ENCODE peak calls at places on chromosomes 12 and 14, in eight cellular contexts. Y, J, R, W, N, D, V and E are unnamed samples.

GRCh38 chr14:52977798-52978197 is 26.9 kb upstream of the FERMT2 start:
- DNase-seq in R (no peak), W (peak; percentile 13), J (no peak), D (no peak), Y (no peak), N (no peak), V (no peak), E (no peak)

GRCh38 chr14:56205906-56206305 is 87.7 kb downstream of the PELI2 start:
- DNase-seq in J (no peak), W (no peak), V (no peak), D (no peak), R (no peak), Y (no peak), N (no peak), E (no peak)

GRCh38 chr12:92445253-92446081 is 257.3 kb upstream of the PLEKHG7 start:
- DNase-seq in J (no peak), V (no peak), R (no peak), D (no peak), W (no peak), Y (no peak), N (no peak), E (peak; percentile 98)

GRCh38 chr12:79455314-79455713 is 235.4 kb downstream of the PAWR start:
- DNase-seq in V (no peak), N (no peak), Y (no peak), J (peak; percentile 22), W (peak; percentile 21), D (peak; percentile 23), R (no peak), E (no peak)

GRCh38 chr12:88035907-88036289 is 6.7 kb upstream of the C12orf50 start:
- DNase-seq in N (peak; percentile 4), J (no peak), R (no peak), D (no peak), V (no peak), W (no peak), Y (no peak), E (no peak)

GRCh38 chr12:108403952-108404351 is 64.8 kb upstream of the CMKLR1 start:
- DNase-seq in J (no peak), D (no peak), V (no peak), N (peak; percentile 57), Y (no peak), W (no peak), R (no peak), E (no peak)

GRCh38 chr12:93526786-93527428 is 45.6 kb upstream of the SOCS2 start:
- DNase-seq in Y (no peak), D (peak; percentile 98), J (peak; percentile 96), V (peak; percentile 86), W (peak; percentile 98), N (no peak), R (peak; percentile 61), E (no peak)

GRCh38 chr12:121295746-121296617 is 527 bp downstream of the CAMKK2 start:
- DNase-seq in V (peak; percentile 27), N (peak; percentile 44), Y (peak; percentile 65), J (no peak), W (no peak), D (no peak), R (no peak), E (peak; percentile 26)

GRCh38 chr12:57216014-57216891 is at the start of gene NXPH4:
- DNase-seq in J (no peak), R (no peak), N (peak; percentile 86), D (no peak), V (no peak), Y (peak; percentile 84), W (no peak), E (peak; percentile 69)

GRCh38 chr12:124665516-124665915 is 98.1 kb upstream of the NCOR2 start:
- DNase-seq in R (no peak), V (no peak), D (peak; percentile 59), Y (no peak), W (peak; percentile 72), N (no peak), J (peak; percentile 63), E (no peak)

GRCh38 chr14:77985235-77985634 is 184.9 kb upstream of the NRXN3 start:
- DNase-seq in J (no peak), Y (no peak), W (peak; percentile 91), R (no peak), V (no peak), D (peak; percentile 88), N (no peak), E (no peak)
- H3K4me2 ChIP-seq in J (no peak overlapping the region), Y (no peak overlapping the region), W (no peak overlapping the region), R (no peak overlapping the region), V (no peak overlapping the region), D (peak overlapping the region; percentile 43), N (no peak overlapping the region), E (no peak overlapping the region)

GRCh38 chr12:6916426-6917200 is 2.2 kb downstream of the ENO2 start:
- DNase-seq in J (no peak), W (no peak), V (no peak), D (no peak), R (no peak), Y (no peak), N (no peak), E (no peak)
- H3K4me2 ChIP-seq in J (peak overlapping the region; percentile 96), W (no peak overlapping the region), V (peak overlapping the region; percentile 4), D (peak overlapping the region; percentile 53), R (no peak overlapping the region), Y (no peak overlapping the region), N (no peak overlapping the region), E (no peak overlapping the region)

GRCh38 chr12:25263594-25263993 is 12.9 kb upstream of the KRAS start:
- DNase-seq in N (no peak), Y (no peak), V (no peak), J (no peak), D (no peak), R (no peak), W (no peak), E (no peak)
- H3K4me2 ChIP-seq in N (no peak overlapping the region), Y (no peak overlapping the region), V (no peak overlapping the region), J (no peak overlapping the region), D (no peak overlapping the region), R (no peak overlapping the region), W (no peak overlapping the region), E (peak overlapping the region; percentile 62)

GRCh38 chr12:15701721-15702156 is 87.4 kb downstream of the EPS8 start:
- DNase-seq in J (peak; percentile 68), V (no peak), Y (no peak), R (no peak), N (no peak), W (peak; percentile 75), D (peak; percentile 69), E (no peak)

GRCh38 chr12:15701212-15701611 is 88.0 kb downstream of the EPS8 start:
- DNase-seq in J (peak; percentile 70), Y (no peak), R (no peak), D (peak; percentile 57), N (no peak), V (no peak), W (peak; percentile 64), E (no peak)

GRCh38 chr12:15699886-15700285 is 89.3 kb downstream of the EPS8 start:
- DNase-seq in V (no peak), W (no peak), R (no peak), J (no peak), D (no peak), Y (no peak), N (no peak), E (no peak)

GRCh38 chr12:15698377-15698867 is 90.8 kb downstream of the EPS8 start:
- DNase-seq in W (no peak), D (no peak), Y (no peak), V (no peak), N (peak; percentile 42), R (no peak), J (no peak), E (no peak)

DNA sequence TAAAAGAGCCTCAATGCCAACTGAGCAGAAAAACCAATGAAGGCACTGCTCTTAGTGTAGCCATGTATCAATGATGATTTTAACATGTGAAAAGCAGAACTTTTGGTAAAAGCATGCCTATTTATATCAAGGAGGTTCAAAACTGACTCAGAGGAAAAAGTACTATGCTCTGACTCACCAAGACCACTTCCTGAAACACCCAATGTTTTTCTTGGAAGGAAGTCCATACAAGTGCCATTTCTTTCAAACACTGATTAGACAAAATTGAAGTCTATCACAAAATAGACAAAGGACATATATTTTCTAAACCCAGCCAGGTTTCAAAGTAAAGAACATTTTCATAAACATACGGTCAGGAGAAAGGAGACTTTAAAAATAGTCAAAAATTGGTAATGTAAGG is 88.6 kb downstream of the EPS8 start:
- DNase-seq in Y (no peak), J (peak; percentile 95), D (peak; percentile 96), N (no peak), R (peak; percentile 85), W (peak; percentile 97), V (no peak), E (no peak)
- H3K4me2 ChIP-seq in Y (no peak overlapping the region), J (peak overlapping the region; percentile 37), D (peak overlapping the region; percentile 65), N (no peak overlapping the region), R (peak overlapping the region; percentile 73), W (peak overlapping the region; percentile 81), V (no peak overlapping the region), E (no peak overlapping the region)

DNA sequence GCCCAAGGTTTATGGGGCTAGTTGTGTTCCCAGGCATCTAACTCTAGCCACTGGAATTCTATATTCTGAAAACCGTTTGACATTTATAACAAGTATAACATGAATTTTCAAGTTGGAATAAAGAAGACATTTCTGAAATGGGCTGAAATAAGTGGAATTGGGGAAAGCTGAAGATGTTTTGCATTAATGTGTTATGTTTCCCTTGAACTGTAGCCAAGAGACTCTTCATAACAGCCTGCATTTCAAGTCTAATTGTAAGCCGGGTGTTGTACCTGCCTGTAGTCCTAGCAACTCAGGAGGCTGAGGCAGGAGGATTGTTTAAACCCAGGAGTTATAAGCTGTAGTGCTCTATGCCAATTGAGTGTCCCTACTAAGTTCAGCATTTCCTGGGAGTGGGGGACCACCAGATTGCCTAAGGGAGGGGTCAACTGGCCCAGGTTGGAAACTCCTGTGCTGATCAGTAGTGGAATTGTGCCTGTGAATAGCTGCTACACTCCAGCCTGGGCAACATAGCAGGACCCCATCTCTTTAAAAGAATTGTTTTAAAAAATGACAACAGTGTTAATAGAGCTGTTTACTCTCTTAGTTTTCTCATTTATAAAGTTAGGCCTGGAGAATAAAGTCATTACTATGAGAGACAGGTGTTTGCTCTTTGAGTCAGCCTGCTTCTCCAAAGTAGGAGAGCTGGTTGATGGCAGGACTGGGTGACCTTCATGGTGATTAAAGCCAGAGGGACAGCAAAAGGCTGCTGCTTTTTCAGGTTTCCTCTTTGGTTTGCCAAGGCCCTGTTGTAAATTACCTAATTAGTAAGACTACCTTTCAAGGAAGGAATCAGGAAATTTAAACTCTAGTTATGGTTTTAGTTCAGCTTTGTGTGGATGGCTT is 483.6 kb upstream of the RGS6 start:
- DNase-seq in V (no peak), Y (no peak), R (no peak), W (no peak), N (no peak), D (no peak), J (no peak), E (no peak)
- H3K4me2 ChIP-seq in V (no peak overlapping the region), Y (no peak overlapping the region), R (no peak overlapping the region), W (no peak overlapping the region), N (no peak overlapping the region), D (no peak overlapping the region), J (no peak overlapping the region), E (no peak overlapping the region)

DNA sequence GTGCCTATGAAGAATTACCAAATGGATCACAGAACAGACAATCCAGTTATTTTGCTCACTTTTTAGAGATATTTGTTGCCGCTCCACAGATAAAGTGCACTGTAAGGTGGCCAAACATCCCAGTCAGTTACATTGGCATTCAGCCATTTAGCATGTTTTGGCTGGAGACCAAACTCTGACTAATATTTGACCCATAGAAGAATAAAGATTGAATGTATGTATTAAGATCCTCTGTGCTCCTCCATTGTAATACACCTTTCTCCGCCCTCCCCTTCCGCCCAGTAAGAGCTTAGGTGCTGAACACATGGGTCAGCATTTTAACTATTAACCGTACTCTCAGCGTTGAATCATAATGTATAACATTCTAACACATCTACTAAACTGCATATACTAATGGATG is 163.4 kb downstream of the ANO6 start:
- DNase-seq in J (peak; percentile 50), Y (no peak), D (no peak), V (no peak), R (peak; percentile 3), W (peak; percentile 17), N (no peak), E (no peak)
- H3K4me2 ChIP-seq in J (no peak overlapping the region), Y (no peak overlapping the region), D (no peak overlapping the region), V (no peak overlapping the region), R (no peak overlapping the region), W (no peak overlapping the region), N (no peak overlapping the region), E (no peak overlapping the region)